ENCODE peak calls at places on chromosomes 3 and 15, in nine cellular contexts. O is heart left ventricle, E is breast epithelium, M is A673, R is thyroid gland, B is iPS DF 6.9, S is uterus, H is adipocyte, U is fibroblast of lung. J is an unnamed sample. For H3K4me1, the result is how much of the 10 kb centered on the place peaks cover.

GRCh38 chr3:87350367-87351199 is 74.2 kb upstream of the POU1F1 start:
- DNase-seq in E (no peak), M (peak), H (peak), S (no peak), O (no peak), B (peak), R (no peak), U (peak), J (no peak)

GRCh38 chr3:159250961-159251360 is 449.1 kb downstream of the MFSD1 start:
- DNase-seq in B (no peak), M (no peak), R (no peak), E (no peak), H (no peak), S (no peak), U (no peak), O (no peak), J (no peak)

GRCh38 chr3:195105389-195105788 is 165.6 kb downstream of the XXYLT1 start:
- DNase-seq in R (no peak), H (no peak), M (no peak), E (no peak), B (no peak), U (no peak), S (no peak), O (no peak), J (no peak)

GRCh38 chr3:23439080-23439479 is 236.0 kb downstream of the UBE2E2 start:
- DNase-seq in S (no peak), M (no peak), B (no peak), E (no peak), H (no peak), R (no peak), U (no peak), O (no peak), J (no peak)

GRCh38 chr15:59176653-59177444 is 29.8 kb upstream of the LDHAL6B start:
- DNase-seq in O (no peak), R (no peak), B (no peak), E (no peak), S (no peak), U (no peak), M (no peak), H (no peak), J (no peak)

GRCh38 chr15:62807539-62808130 is 234.9 kb upstream of the TPM1 start:
- DNase-seq in U (no peak), B (no peak), H (no peak), O (no peak), R (no peak), E (no peak), M (no peak), S (no peak), J (no peak)

GRCh38 chr3:155391583-155391982 is 98.1 kb upstream of the STRIT1 start:
- DNase-seq in M (peak), H (peak), O (no peak), S (peak), R (peak), E (peak), U (peak), B (no peak), J (no peak)

GRCh38 chr3:99624536-99625236 is 13.7 kb upstream of the COL8A1 start:
- DNase-seq in E (no peak), H (no peak), B (no peak), R (no peak), U (no peak), M (no peak), S (no peak), O (no peak), J (no peak)

GRCh38 chr3:28743843-28744242 is 395.2 kb upstream of the AZI2 start:
- DNase-seq in U (peak), M (no peak), S (no peak), B (no peak), E (peak), O (no peak), R (no peak), H (no peak), J (no peak)

GRCh38 chr3:24545917-24546316 is 51.3 kb upstream of the THRB start:
- DNase-seq in U (peak), M (no peak), H (peak), R (no peak), E (no peak), S (peak), O (no peak), B (no peak), J (peak)

GRCh38 chr3:9615003-9615628 is 34.2 kb upstream of the MTMR14 start:
- DNase-seq in E (no peak), M (no peak), S (no peak), B (no peak), R (no peak), U (no peak), H (peak), O (no peak), J (no peak)

GRCh38 chr15:89747708-89748682 is 3.1 kb downstream of the MESP1 start:
- DNase-seq in U (no peak), E (no peak), B (no peak), R (no peak), M (no peak), S (no peak), O (no peak), H (no peak), J (no peak)

GRCh38 chr15:38547255-38547997 is 17.2 kb downstream of the RASGRP1 start:
- DNase-seq in S (no peak), B (no peak), U (peak), M (peak), H (peak), R (no peak), E (no peak), O (no peak), J (no peak)

GRCh38 chr15:78105541-78106241 is 13.3 kb downstream of the SH2D7 start:
- DNase-seq in O (no peak), B (no peak), E (no peak), H (no peak), R (no peak), U (no peak), M (no peak), S (no peak), J (peak)

GRCh38 chr3:129490273-129490675 is 38.2 kb upstream of the RHO start:
- DNase-seq in R (peak), S (peak), O (peak), M (peak), B (peak), U (peak), H (peak), E (peak), J (peak)

GRCh38 chr3:124972457-124972856 is 37.9 kb upstream of the MUC13 start:
- DNase-seq in R (no peak), M (no peak), B (no peak), S (no peak), H (no peak), U (no peak), O (no peak), E (no peak), J (no peak)

GRCh38 chr3:89300976-89301375 is 193.6 kb downstream of the EPHA3 start:
- DNase-seq in S (no peak), H (peak), E (no peak), M (peak), U (no peak), B (no peak), O (no peak), R (no peak), J (no peak)

GRCh38 chr15:93913871-93914270 is 317.5 kb upstream of the MCTP2 start:
- DNase-seq in B (no peak), E (no peak), H (no peak), U (no peak), O (no peak), S (no peak), R (no peak), M (no peak), J (no peak)

GRCh38 chr15:75659141-75659771 is 11.5 kb downstream of the SNX33 start:
- DNase-seq in O (no peak), S (no peak), R (no peak), B (no peak), E (no peak), H (no peak), U (no peak), M (no peak), J (no peak)

GRCh38 chr15:98678484-98678883 is 30.1 kb downstream of the IGF1R start:
- DNase-seq in U (no peak), O (no peak), S (no peak), M (no peak), H (no peak), E (no peak), B (no peak), R (no peak), J (no peak)

GRCh38 chr15:42705336-42705735 is 31.6 kb downstream of the CDAN1 start:
- DNase-seq in E (no peak), O (no peak), U (no peak), R (no peak), M (no peak), H (no peak), S (no peak), B (no peak), J (no peak)

GRCh38 chr3:20225769-20226168 is 39.8 kb upstream of the SGO1 start:
- DNase-seq in M (peak), R (no peak), B (peak), U (peak), E (no peak), S (no peak), H (peak), O (no peak), J (no peak)

GRCh38 chr3:170585937-170586310 is at the start of gene SLC7A14:
- DNase-seq in O (no peak), H (peak), S (no peak), B (no peak), R (no peak), U (no peak), E (no peak), M (no peak), J (no peak)

GRCh38 chr3:43709022-43709421 is 18.3 kb downstream of the ABHD5 start:
- DNase-seq in B (no peak), M (no peak), O (no peak), U (peak), E (no peak), H (peak), R (no peak), S (no peak), J (no peak)

GRCh38 chr3:71658131-71658530 is 67.1 kb downstream of the EIF4E3 start:
- DNase-seq in O (peak), H (peak), R (peak), U (peak), E (peak), M (no peak), S (peak), B (no peak), J (peak)

GRCh38 chr3:32109256-32109655 is 2.8 kb downstream of the GPD1L start:
- DNase-seq in U (peak), R (peak), E (peak), S (peak), M (peak), H (peak), O (peak), B (no peak), J (peak)

GRCh38 chr3:98763814-98764691 is 913 bp downstream of the ST3GAL6 start:
- DNase-seq in O (no peak), H (peak), R (no peak), U (peak), E (no peak), S (no peak), M (no peak), B (no peak), J (no peak)

GRCh38 chr3:164451083-164451910 is 627.0 kb downstream of the SI start:
- DNase-seq in B (no peak), M (no peak), E (no peak), S (peak), H (peak), R (peak), U (no peak), O (peak), J (no peak)

GRCh38 chr3:12367346-12367745 is 78.5 kb downstream of the PPARG start:
- DNase-seq in H (no peak), B (no peak), R (no peak), E (no peak), O (no peak), U (peak), S (no peak), M (no peak), J (no peak)

GRCh38 chr15:83999396-84000120 is 236.0 kb upstream of the GOLGA6L4 start:
- DNase-seq in M (no peak), H (no peak), B (no peak), O (no peak), R (no peak), E (no peak), S (no peak), U (no peak), J (no peak)

GRCh38 chr3:195906865-195907729 is 1.3 kb downstream of the TNK2 start:
- DNase-seq in O (no peak), R (peak), M (no peak), B (no peak), S (no peak), U (no peak), E (peak), H (no peak), J (no peak)

GRCh38 chr3:35919160-35919559 is 279.8 kb downstream of the ARPP21 start:
- DNase-seq in B (no peak), S (no peak), O (no peak), H (no peak), U (no peak), M (no peak), E (no peak), R (no peak), J (no peak)

GRCh38 chr3:145094355-145094941 is 1066.5 kb downstream of the PLOD2 start:
- DNase-seq in E (no peak), H (peak), M (peak), U (peak), O (no peak), S (no peak), R (no peak), B (no peak), J (no peak)

GRCh38 chr3:124620600-124621063 is 109.6 kb upstream of the UMPS start:
- DNase-seq in H (no peak), O (no peak), R (no peak), S (no peak), M (no peak), E (no peak), U (peak), B (no peak), J (no peak)

GRCh38 chr3:23459437-23459836 is 256.3 kb downstream of the UBE2E2 start:
- DNase-seq in S (no peak), B (no peak), U (no peak), M (no peak), E (no peak), R (no peak), H (no peak), O (no peak), J (no peak)

GRCh38 chr3:197038604-197039003 is 9.0 kb upstream of the MELTF start:
- DNase-seq in U (no peak), H (no peak), R (no peak), S (no peak), M (no peak), B (no peak), O (no peak), E (no peak), J (no peak)

GRCh38 chr3:157318639-157319288 is 117.9 kb upstream of the PTX3 start:
- DNase-seq in B (no peak), O (no peak), E (no peak), S (no peak), R (no peak), H (no peak), U (no peak), M (no peak), J (peak)

GRCh38 chr3:45350643-45351042 is 37.7 kb upstream of the LARS2 start:
- DNase-seq in O (no peak), U (no peak), M (no peak), E (no peak), H (no peak), S (no peak), R (no peak), B (no peak), J (no peak)

GRCh38 chr3:39668420-39668819 is 141.0 kb upstream of the MYRIP start:
- DNase-seq in O (no peak), B (peak), M (peak), S (no peak), R (no peak), H (peak), U (peak), E (no peak), J (no peak)

DNA sequence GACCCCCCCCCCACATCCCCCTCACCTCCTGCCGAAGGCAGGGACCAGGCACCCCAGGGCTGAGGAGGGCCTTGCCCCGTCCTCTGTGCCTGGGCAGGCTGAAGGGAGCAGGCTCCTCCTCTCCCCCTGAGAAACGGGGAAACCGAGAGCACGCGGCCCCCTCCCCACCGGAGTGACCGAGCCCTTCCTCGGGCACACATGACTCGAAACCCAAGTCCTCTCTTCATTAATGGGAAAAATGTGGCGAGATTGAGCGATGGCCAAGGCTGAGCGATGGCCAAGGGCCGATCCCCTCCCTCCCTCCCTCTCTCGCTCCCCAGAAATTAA is 7.0 kb downstream of the EPHB3 start:
- DNase-seq in S (no peak), E (no peak), U (no peak), R (no peak), B (no peak), O (no peak), M (no peak), H (no peak), J (no peak)
- H3K4me1 ChIP-seq in S (under half), E (under half), U (under half), R (under half), B (under half), O (under half), M (under half), H (under half), J (under half)

GRCh38 chr15:70164910-70165791 is 67.4 kb upstream of the TLE3 start:
- DNase-seq in O (no peak), S (no peak), U (no peak), B (no peak), M (no peak), R (peak), E (no peak), H (no peak), J (peak)

GRCh38 chr15:70164156-70164900 is 66.6 kb upstream of the TLE3 start:
- DNase-seq in U (no peak), M (no peak), B (no peak), O (no peak), H (no peak), S (no peak), E (no peak), R (no peak), J (no peak)

GRCh38 chr15:70166506-70167087 is 68.9 kb upstream of the TLE3 start:
- DNase-seq in E (no peak), H (no peak), R (no peak), S (no peak), O (no peak), U (no peak), B (no peak), M (no peak), J (no peak)

GRCh38 chr15:70167155-70167554 is 69.4 kb upstream of the TLE3 start:
- DNase-seq in O (no peak), E (no peak), R (no peak), S (no peak), B (no peak), M (no peak), U (no peak), H (no peak), J (no peak)

GRCh38 chr15:70165811-70166284 is 68.1 kb upstream of the TLE3 start:
- DNase-seq in R (peak), O (peak), U (peak), H (no peak), B (no peak), S (peak), M (no peak), E (no peak), J (peak)
- H3K4me1 ChIP-seq in R (under half), O (under half), U (under half), H (under half), B (under half), S (under half), M (under half), E (under half), J (under half)

GRCh38 chr3:141362736-141363135 is 5.6 kb upstream of the ZBTB38 start:
- DNase-seq in E (no peak), M (no peak), R (no peak), U (no peak), S (no peak), H (no peak), B (no peak), O (no peak), J (no peak)

GRCh38 chr3:141367038-141367730 is 1.1 kb upstream of the ZBTB38 start:
- DNase-seq in E (peak), U (peak), H (peak), R (no peak), S (peak), O (no peak), M (no peak), B (no peak), J (no peak)

GRCh38 chr3:141366285-141367037 is 1.8 kb upstream of the ZBTB38 start:
- DNase-seq in U (peak), S (peak), B (no peak), E (peak), O (no peak), M (no peak), H (peak), R (peak), J (peak)

GRCh38 chr3:141368062-141368924 is at the start of gene ZBTB38:
- DNase-seq in R (peak), M (peak), B (peak), H (peak), E (peak), U (peak), O (peak), S (peak), J (peak)

GRCh38 chr3:141365206-141365605 is 3.1 kb upstream of the ZBTB38 start:
- DNase-seq in H (no peak), E (no peak), B (no peak), O (no peak), U (no peak), S (no peak), M (no peak), R (no peak), J (no peak)
- H3K4me1 ChIP-seq in H (half or more), E (under half), B (under half), O (under half), U (under half), S (under half), M (under half), R (half or more), J (under half)

GRCh38 chr15:101244889-101245668 is 6.8 kb downstream of the CHSY1 start:
- DNase-seq in U (no peak), S (no peak), B (no peak), M (no peak), R (no peak), E (no peak), O (no peak), H (no peak), J (no peak)
- H3K4me1 ChIP-seq in U (under half), S (under half), B (under half), M (under half), R (under half), E (under half), O (half or more), H (under half), J (under half)

GRCh38 chr3:17183951-17184550 is 299.3 kb downstream of the PLCL2 start:
- DNase-seq in S (no peak), B (no peak), M (no peak), H (peak), R (no peak), E (no peak), O (no peak), U (peak), J (no peak)

GRCh38 chr3:17190353-17191078 is 305.8 kb downstream of the PLCL2 start:
- DNase-seq in H (no peak), U (no peak), O (no peak), B (no peak), S (no peak), E (no peak), M (no peak), R (no peak), J (no peak)

GRCh38 chr3:17192995-17193394 is 308.2 kb downstream of the PLCL2 start:
- DNase-seq in M (no peak), S (no peak), E (no peak), R (no peak), O (no peak), U (no peak), B (no peak), H (no peak), J (no peak)

GRCh38 chr3:17187589-17188184 is 302.9 kb downstream of the PLCL2 start:
- DNase-seq in U (no peak), S (no peak), E (no peak), R (no peak), O (no peak), H (no peak), M (no peak), B (no peak), J (no peak)

DNA sequence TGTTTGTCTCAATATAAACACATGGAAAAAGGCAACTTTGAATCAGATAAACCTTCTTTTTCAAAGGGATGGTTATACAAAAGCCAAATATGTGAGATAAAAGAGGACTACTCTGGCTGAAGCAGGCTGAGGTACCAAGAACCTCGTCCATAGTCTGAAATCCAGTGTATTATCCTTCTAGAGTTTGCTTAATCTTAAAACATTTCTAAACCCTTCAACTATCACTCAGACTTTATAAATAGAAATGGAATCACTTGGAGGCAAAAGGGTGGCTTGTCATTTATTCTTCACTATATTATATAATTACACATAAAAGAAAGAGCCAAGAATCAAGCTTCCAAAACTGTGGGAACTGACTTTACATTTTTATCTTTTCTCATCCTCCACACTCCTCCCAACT is 303.6 kb downstream of the PLCL2 start:
- DNase-seq in B (no peak), H (no peak), E (no peak), R (no peak), S (no peak), M (no peak), O (no peak), U (no peak), J (no peak)
- H3K4me1 ChIP-seq in B (under half), H (under half), E (under half), R (under half), S (under half), M (under half), O (under half), U (under half), J (under half)

DNA sequence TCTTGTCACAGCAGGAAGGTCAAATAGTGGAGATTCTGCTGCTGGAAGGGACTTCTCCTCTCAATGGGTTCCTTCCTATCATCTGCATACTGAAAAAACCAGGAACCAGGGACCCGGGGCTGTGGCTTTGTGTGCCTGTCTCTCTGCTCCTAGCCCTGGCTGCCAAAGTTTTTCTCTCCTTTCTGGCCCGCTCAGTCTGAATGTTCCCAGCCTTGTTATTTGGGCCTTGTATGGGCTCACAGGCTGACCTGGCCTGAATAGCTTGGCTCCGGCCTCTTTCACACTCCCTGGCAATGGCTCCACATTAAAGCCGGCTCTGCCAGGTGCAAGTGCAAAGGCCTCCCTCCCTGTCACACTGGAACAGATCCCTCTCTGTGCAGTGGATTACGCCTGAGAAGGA is 94.6 kb downstream of the LRIG1 start:
- DNase-seq in H (no peak), B (no peak), M (no peak), R (no peak), E (no peak), U (no peak), S (peak), O (no peak), J (no peak)
- H3K4me1 ChIP-seq in H (under half), B (under half), M (under half), R (under half), E (under half), U (under half), S (under half), O (under half), J (under half)